ENCODE peak calls at places on chromosomes 3 and 15, in six cellular contexts. H, I, W, U, Z and F are unnamed samples.
A peak's percentile ranks its signal among the peaks of the same experiment; 100 is the strongest.

GRCh38 chr15:75416584-75416983 is 34.9 kb downstream of the SIN3A start:
- DNase-seq in H (no peak), I (no peak), W (no peak), U (no peak), Z (no peak), F (no peak)

GRCh38 chr3:112640864-112641751 is at the start of gene CCDC80:
- DNase-seq in H (peak; percentile 71), I (no peak), W (peak; percentile 95), U (peak; percentile 23), Z (no peak), F (no peak)

GRCh38 chr15:89142423-89142822 is 54.2 kb downstream of the ABHD2 start:
- DNase-seq in H (no peak), I (no peak), W (no peak), U (no peak), Z (no peak), F (no peak)

GRCh38 chr15:71338251-71338650 is 223.0 kb downstream of the THSD4 start:
- DNase-seq in H (no peak), I (no peak), W (peak; percentile 34), U (no peak), Z (no peak), F (no peak)

GRCh38 chr3:98596902-98597500 is 3.6 kb upstream of the CPOX start:
- DNase-seq in H (no peak), I (no peak), W (no peak), U (no peak), Z (no peak), F (peak; percentile 14)

GRCh38 chr3:34024447-34025240 is 226.2 kb downstream of the PDCD6IP start:
- DNase-seq in H (no peak), I (no peak), W (no peak), U (no peak), Z (no peak), F (no peak)

GRCh38 chr3:100697723-100698285 is 11.5 kb upstream of the TFG start:
- DNase-seq in H (no peak), I (no peak), W (no peak), U (no peak), Z (no peak), F (no peak)

GRCh38 chr3:75082845-75083244 is 468.4 kb upstream of the CNTN3 start:
- DNase-seq in H (no peak), I (no peak), W (no peak), U (no peak), Z (no peak), F (no peak)

GRCh38 chr3:170277833-170278586 is 55.8 kb downstream of the PRKCI start:
- DNase-seq in H (no peak), I (no peak), W (no peak), U (no peak), Z (no peak), F (no peak)

GRCh38 chr3:184568918-184569829 is 7.6 kb downstream of the EPHB3 start:
- DNase-seq in H (peak; percentile 95), I (peak; percentile 92), W (peak; percentile 98), U (peak; percentile 72), Z (peak; percentile 59), F (peak; percentile 70)

GRCh38 chr3:154954750-154955149 is 125.4 kb upstream of the MME start:
- DNase-seq in H (no peak), I (no peak), W (peak; percentile 24), U (peak; percentile 32), Z (no peak), F (no peak)

GRCh38 chr3:100697183-100697582 is 12.1 kb upstream of the TFG start:
- DNase-seq in H (no peak), I (no peak), W (no peak), U (no peak), Z (no peak), F (no peak)

GRCh38 chr3:194521514-194522260 is 34.9 kb upstream of the ATP13A3 start:
- DNase-seq in H (no peak), I (no peak), W (peak; percentile 78), U (no peak), Z (no peak), F (no peak)

GRCh38 chr15:101641894-101642293 is 10.3 kb downstream of the TM2D3 start:
- DNase-seq in H (no peak), I (no peak), W (peak; percentile 17), U (no peak), Z (no peak), F (no peak)

GRCh38 chr15:27398631-27399030 is 427.6 kb downstream of the GABRG3 start:
- DNase-seq in H (no peak), I (no peak), W (no peak), U (no peak), Z (no peak), F (no peak)

GRCh38 chr3:58670506-58671125 is 4.0 kb upstream of the FAM3D start:
- DNase-seq in H (no peak), I (no peak), W (no peak), U (no peak), Z (no peak), F (no peak)

GRCh38 chr15:57551717-57552677 is 39.7 kb upstream of the MYZAP start:
- DNase-seq in H (no peak), I (no peak), W (peak; percentile 90), U (peak; percentile 82), Z (no peak), F (no peak)

GRCh38 chr15:38843736-38844590 is 279.3 kb upstream of the RASGRP1 start:
- DNase-seq in H (no peak), I (no peak), W (peak; percentile 82), U (no peak), Z (no peak), F (no peak)

GRCh38 chr15:40063563-40064011 is 24.6 kb upstream of the SRP14 start:
- DNase-seq in H (no peak), I (no peak), W (peak; percentile 69), U (no peak), Z (no peak), F (no peak)

DNA sequence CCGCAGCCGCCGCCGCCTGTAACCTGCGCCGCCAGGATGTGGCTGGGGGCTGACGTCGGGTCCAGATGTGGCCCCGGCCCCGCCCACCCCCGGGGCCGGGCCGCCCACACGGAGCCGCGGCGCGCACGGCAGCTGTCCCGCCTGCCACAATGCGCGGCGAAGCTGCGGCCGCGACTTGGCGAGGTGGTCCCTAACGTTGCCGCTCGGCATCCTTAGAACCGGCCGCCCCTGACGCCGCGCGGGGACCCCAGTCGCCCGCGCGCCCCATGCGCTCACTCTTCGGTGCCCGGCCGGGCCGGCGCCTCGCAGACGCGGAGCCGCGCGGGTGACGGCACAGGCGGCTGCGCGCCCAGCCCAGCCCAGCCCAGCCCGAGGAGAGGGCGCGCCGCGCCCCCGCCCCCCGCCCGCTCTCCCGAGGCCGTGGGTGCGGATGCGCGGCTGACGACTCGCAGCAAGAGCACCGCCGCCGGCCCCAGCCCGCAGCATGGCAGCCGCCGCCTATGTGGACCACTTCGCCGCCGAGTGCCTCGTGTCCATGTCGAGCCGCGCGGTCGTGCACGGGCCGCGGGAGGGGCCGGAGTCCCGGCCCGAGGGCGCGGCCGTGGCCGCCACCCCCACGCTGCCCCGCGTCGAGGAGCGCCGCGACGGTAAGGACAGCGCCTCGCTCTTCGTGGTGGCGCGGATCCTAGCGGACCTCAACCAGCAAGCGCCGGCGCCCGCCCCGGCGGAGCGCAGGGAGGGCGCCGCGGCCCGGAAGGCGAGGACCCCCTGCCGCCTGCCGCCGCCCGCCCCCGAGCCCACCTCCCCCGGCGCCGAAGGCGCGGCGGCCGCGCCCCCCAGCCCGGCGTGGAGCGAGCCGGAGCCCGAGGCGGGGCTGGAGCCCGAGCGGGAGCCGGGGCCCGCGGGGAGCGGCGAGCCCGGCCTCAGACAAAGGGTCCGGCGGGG is at the start of gene KLF13:
- DNase-seq in H (peak; percentile 85), I (peak; percentile 83), W (peak; percentile 61), U (peak; percentile 61), Z (peak; percentile 70), F (peak; percentile 76)
- H3K4me3 ChIP-seq in H (peak within 1 kb of the TSS; percentile 81), I (peak within 1 kb of the TSS; percentile 79), W (peak within 1 kb of the TSS; percentile 80), U (peak within 1 kb of the TSS; percentile 76), Z (peak within 1 kb of the TSS; percentile 42), F (peak within 1 kb of the TSS; percentile 73)

DNA sequence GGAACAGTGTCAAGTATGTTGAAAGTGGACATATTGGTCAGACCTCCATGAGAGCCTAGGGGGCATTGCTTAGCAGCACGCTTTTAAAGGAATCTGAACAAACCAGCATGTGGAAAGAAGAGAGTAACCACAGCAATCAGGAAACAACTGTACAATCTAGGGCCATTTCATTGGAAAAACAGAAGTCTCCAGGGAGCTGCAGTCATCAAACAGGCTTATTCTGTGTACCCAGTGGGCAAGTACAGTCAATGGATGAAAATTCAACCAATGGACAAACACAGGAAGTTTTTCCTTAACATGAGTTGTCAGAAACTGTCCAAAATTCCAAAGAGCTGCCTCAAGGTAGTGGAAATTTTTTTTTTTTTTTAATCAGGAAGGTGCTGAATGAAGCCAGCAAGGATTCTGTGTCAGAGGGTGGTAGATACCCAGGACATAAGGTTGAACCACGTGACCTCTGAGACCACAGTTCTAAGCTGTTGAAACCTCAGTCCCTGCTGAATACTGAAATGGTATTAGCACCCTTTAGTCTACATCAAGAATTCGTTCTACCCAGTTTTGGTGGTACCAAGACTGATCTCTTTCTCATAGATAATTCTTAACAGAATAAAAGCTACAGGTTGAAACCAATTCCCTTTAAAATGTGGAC is 4.4 kb upstream of the DLG1 start:
- DNase-seq in H (no peak), I (no peak), W (peak; percentile 59), U (no peak), Z (no peak), F (no peak)
- H3K4me1 ChIP-seq in H (no peaks in the 10 kb centered on the region), I (no peaks in the 10 kb centered on the region), W (peaks cover 5% of the 10 kb centered on the region), U (peaks cover 18% of the 10 kb centered on the region), Z (no peaks in the 10 kb centered on the region), F (no peaks in the 10 kb centered on the region)

DNA sequence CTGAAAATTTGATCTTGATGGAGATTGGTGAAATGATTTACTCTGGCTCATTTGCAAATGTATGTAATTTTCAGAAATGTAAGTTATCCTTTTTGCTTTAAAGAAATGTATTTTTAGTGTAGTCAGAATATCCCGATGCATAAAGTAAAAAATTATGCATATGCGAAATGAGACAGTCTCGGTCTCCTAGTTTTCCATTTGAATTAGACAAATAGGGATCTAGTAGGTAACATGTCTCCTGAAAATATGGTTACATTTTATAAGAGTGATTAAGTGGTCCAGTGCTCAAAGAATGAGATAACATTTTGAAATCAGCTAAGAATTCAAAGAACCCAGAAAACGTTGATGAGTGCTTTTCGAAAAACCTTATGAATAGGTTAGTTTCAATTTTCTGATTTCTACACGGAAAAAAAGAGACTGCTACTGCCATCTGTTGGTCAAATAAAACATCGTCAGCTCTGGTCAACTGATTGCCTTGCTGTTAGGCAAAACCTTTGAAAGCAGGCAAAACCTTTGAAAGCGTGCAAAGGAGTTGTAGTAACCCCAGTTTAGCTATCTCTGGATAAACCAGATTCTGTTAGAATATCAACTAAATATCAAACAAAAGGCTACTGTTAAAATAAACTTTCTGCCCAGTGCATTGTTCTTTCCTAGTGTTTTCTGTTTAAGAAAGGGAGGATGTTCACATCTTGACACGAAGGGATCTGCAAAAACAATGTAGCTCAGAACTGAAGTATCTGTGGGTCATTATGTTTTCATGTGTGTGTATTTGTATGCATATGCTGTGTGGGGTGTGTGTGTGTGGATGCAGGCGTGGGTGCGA is 59.3 kb upstream of the CHMP2B start:
- DNase-seq in H (no peak), I (no peak), W (peak; percentile 34), U (peak; percentile 60), Z (peak; percentile 33), F (peak; percentile 18)
- H3K4me3 ChIP-seq in H (no peak overlapping the region), I (peak overlapping the region; percentile 3), W (peak overlapping the region; percentile 47), U (no peak overlapping the region), Z (no peak overlapping the region), F (peak overlapping the region; percentile 14)

GRCh38 chr15:52787549-52788098 is 2.5 kb downstream of the ONECUT1 start:
- DNase-seq in H (no peak), I (no peak), W (no peak), U (peak; percentile 33), Z (no peak), F (no peak)
- H3K4me1 ChIP-seq in H (no peaks in the 10 kb centered on the region), I (no peaks in the 10 kb centered on the region), W (no peaks in the 10 kb centered on the region), U (peaks cover 44% of the 10 kb centered on the region), Z (peaks cover 9% of the 10 kb centered on the region), F (no peaks in the 10 kb centered on the region)